ENCODE peak calls at places on chromosome 11, in six cellular contexts. N is psoas muscle, C is tibial artery, L is IMR-90, U is fibroblast of lung, F is lower lobe of right lung. E is an unnamed sample.

GRCh38 chr11:124276081-124276480 is 19.9 kb downstream of the OR8G5 start:
- DNase-seq in N (no peak), C (no peak), L (peak; percentile 82), U (peak; percentile 66), F (no peak), E (no peak)

GRCh38 chr11:1458340-1459218 is 28.0 kb downstream of the MOB2 start:
- DNase-seq in N (peak; percentile 48), C (peak; percentile 96), L (peak; percentile 2), U (peak; percentile 80), F (peak; percentile 85), E (peak; percentile 48)

GRCh38 chr11:118176400-118177134 is at the start of gene SCN2B:
- DNase-seq in N (no peak), C (no peak), L (peak; percentile 7), U (peak; percentile 55), F (no peak), E (no peak)

GRCh38 chr11:120019191-120019590 is 118.7 kb downstream of the TRIM29 start:
- DNase-seq in N (no peak), C (no peak), L (no peak), U (no peak), F (no peak), E (no peak)

GRCh38 chr11:24859801-24860300 is 363.0 kb downstream of the LUZP2 start:
- DNase-seq in N (no peak), C (no peak), L (no peak), U (no peak), F (no peak), E (no peak)

GRCh38 chr11:13603661-13604060 is 64.8 kb upstream of the FAR1 start:
- DNase-seq in N (no peak), C (no peak), L (no peak), U (no peak), F (no peak), E (no peak)

GRCh38 chr11:108817971-108818370 is 153.1 kb downstream of the DDX10 start:
- DNase-seq in N (no peak), C (no peak), L (no peak), U (no peak), F (no peak), E (no peak)

GRCh38 chr11:121566279-121567168 is 113.8 kb upstream of the SORL1-AS1 start:
- DNase-seq in N (no peak), C (no peak), L (no peak), U (no peak), F (no peak), E (no peak)

GRCh38 chr11:13462311-13462927 is 603 bp downstream of the BTBD10 start:
- DNase-seq in N (peak; percentile 64), C (peak; percentile 79), L (peak; percentile 41), U (peak; percentile 20), F (peak; percentile 71), E (peak; percentile 81)

GRCh38 chr11:46534713-46535112 is 59.1 kb downstream of the AMBRA1 start:
- DNase-seq in N (no peak), C (no peak), L (no peak), U (no peak), F (no peak), E (no peak)

GRCh38 chr11:114399903-114400221 is 449 bp downstream of the C11orf71 start:
- DNase-seq in N (peak; percentile 72), C (no peak), L (no peak), U (no peak), F (peak; percentile 82), E (no peak)

GRCh38 chr11:119116235-119116594 is 5.2 kb upstream of the HINFP start:
- DNase-seq in N (no peak), C (no peak), L (no peak), U (no peak), F (no peak), E (no peak)

GRCh38 chr11:8297781-8298440 is 34.2 kb upstream of the LMO1 start:
- DNase-seq in N (no peak), C (peak; percentile 35), L (no peak), U (no peak), F (no peak), E (no peak)

GRCh38 chr11:21625982-21626381 is 566.9 kb upstream of the ANO5 start:
- DNase-seq in N (no peak), C (peak; percentile 65), L (no peak), U (no peak), F (no peak), E (no peak)

GRCh38 chr11:66126808-66127555 is 56.9 kb downstream of the PACS1 start:
- DNase-seq in N (peak; percentile 36), C (peak; percentile 69), L (peak; percentile 79), U (peak; percentile 47), F (peak; percentile 50), E (no peak)

GRCh38 chr11:108584973-108585372 is 8.6 kb downstream of the EXPH5 start:
- DNase-seq in N (no peak), C (no peak), L (no peak), U (no peak), F (no peak), E (no peak)

GRCh38 chr11:130096042-130096441 is 26.3 kb downstream of the APLP2 start:
- DNase-seq in N (no peak), C (no peak), L (no peak), U (no peak), F (no peak), E (no peak)

GRCh38 chr11:18798941-18799469 is 7.4 kb upstream of the PTPN5 start:
- DNase-seq in N (no peak), C (no peak), L (no peak), U (no peak), F (no peak), E (no peak)

GRCh38 chr11:128837627-128838026 is 29.5 kb downstream of the KCNJ1 start:
- DNase-seq in N (no peak), C (no peak), L (no peak), U (no peak), F (no peak), E (no peak)

GRCh38 chr11:96330511-96330859 is 12.5 kb downstream of the MAML2 start:
- DNase-seq in N (no peak), C (no peak), L (no peak), U (no peak), F (no peak), E (no peak)
- H3K4me1 ChIP-seq in N (no peaks in the 10 kb centered on the region), C (peaks cover 50% of the 10 kb centered on the region), L (peaks cover 42% of the 10 kb centered on the region), U (peaks cover 21% of the 10 kb centered on the region), F (peaks cover 74% of the 10 kb centered on the region), E (peaks cover 48% of the 10 kb centered on the region)

GRCh38 chr11:17036666-17037658 is 22.7 kb upstream of the PLEKHA7 start:
- DNase-seq in N (no peak), C (no peak), L (no peak), U (no peak), F (no peak), E (peak; percentile 55)
- TF ChIP-seq CTCF in N (no peak), C (no peak), L (no peak), U (no peak), F (no peak), E (peak; percentile 33)

GRCh38 chr11:9568161-9568853 is 5.2 kb upstream of the WEE1 start:
- DNase-seq in N (no peak), C (no peak), L (peak; percentile 28), U (no peak), F (no peak), E (no peak)
- H3K4me1 ChIP-seq in N (peaks cover 24% of the 10 kb centered on the region), C (peaks cover 35% of the 10 kb centered on the region), L (peaks cover 8% of the 10 kb centered on the region), U (peaks cover 19% of the 10 kb centered on the region), F (peaks cover 43% of the 10 kb centered on the region), E (peaks cover 66% of the 10 kb centered on the region)

GRCh38 chr11:44709281-44709562 is 17.5 kb upstream of the TSPAN18 start:
- DNase-seq in N (no peak), C (no peak), L (no peak), U (no peak), F (no peak), E (peak; percentile 82)

GRCh38 chr11:44708523-44709280 is 18.1 kb upstream of the TSPAN18 start:
- DNase-seq in N (no peak), C (no peak), L (no peak), U (no peak), F (no peak), E (no peak)

GRCh38 chr11:44707094-44707493 is 19.7 kb upstream of the TSPAN18 start:
- DNase-seq in N (no peak), C (no peak), L (no peak), U (no peak), F (no peak), E (no peak)

GRCh38 chr11:44709966-44710365 is 16.8 kb upstream of the TSPAN18 start:
- DNase-seq in N (no peak), C (no peak), L (peak; percentile 27), U (peak; percentile 6), F (no peak), E (no peak)

DNA sequence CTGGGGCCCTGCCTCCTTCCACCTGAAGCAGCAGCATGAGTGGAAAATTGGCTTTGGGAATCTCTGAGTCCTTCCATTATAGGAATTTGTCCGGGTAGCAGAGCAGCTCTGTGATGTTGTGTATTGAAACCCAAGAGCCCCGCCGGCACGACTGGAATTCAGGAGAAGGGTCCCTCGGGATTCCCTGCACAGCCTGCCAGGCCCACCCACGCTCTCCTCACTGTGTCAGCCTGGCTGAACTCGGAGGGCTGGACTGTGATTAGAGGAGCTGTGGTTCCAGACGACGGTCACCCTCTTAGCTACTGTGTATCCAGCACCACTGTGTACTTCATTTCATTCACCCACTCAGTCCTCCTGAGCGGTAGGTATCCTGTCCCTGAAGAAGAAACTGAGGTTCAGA is 18.7 kb upstream of the TSPAN18 start:
- DNase-seq in N (peak; percentile 27), C (no peak), L (no peak), U (no peak), F (no peak), E (no peak)
- TF ChIP-seq CTCF in N (no peak), C (no peak), L (no peak), U (no peak), F (no peak), E (no peak)

DNA sequence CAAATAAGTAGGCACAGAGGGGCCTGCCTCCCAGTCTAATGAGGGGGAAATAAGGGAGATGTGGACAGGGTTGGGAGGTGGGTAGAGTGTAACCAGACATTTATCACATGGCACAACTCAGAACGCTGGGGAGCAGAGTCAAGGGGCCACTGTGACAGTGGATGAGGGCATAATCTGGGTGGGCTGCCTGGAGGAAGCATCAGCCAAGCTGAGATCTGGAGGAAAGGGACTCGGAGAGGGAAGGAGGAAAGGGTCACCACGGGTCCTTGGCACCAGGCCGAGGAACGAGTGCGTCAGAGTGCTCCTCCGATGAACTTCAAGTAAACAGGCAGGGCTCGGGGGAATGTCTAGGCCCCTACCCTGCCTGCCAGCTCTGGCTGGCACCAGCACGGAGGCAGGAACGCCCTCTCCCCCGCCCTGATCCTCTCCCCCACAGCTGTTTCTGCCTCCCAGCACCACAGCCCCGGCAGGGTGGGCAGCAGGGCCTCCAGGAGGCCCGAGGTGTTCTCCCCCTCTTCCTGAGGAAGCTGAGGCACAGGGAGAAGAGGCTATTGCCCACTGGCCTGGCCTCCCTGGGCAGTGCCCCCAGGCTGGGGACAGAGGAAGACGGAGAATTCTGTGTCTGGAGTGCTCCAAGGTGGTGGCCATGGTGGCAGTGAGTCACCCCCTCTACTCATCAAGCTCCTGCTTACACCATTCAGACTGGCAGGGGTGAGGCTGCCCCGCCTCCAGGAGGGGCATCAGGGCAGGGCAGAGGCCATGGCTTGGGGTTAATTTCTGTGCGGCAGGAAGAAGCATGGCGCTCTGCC is 4.2 kb downstream of the ALDH3B1 start:
- DNase-seq in N (peak; percentile 63), C (peak; percentile 93), L (peak; percentile 87), U (peak; percentile 94), F (peak; percentile 92), E (no peak)
- H3K4me1 ChIP-seq in N (peaks cover 16% of the 10 kb centered on the region), C (peaks cover 61% of the 10 kb centered on the region), L (peaks cover 43% of the 10 kb centered on the region), U (peaks cover 40% of the 10 kb centered on the region), F (peaks cover 65% of the 10 kb centered on the region), E (peaks cover 58% of the 10 kb centered on the region)